ENCODE peak calls at places on chromosome 16, in ten cellular contexts. B is SK-N-DZ, C is stomach, T is WTC11, L is GM03348, K is aorta, Z is uterus, P is NCI-H1436, E is endothelial cell, Y is progenitor cell of endocrine pancreas. D is an unnamed sample.
A peak's percentile ranks its signal among the peaks of the same experiment; 100 is the strongest.

GRCh38 chr16:718922-719321 is 2.0 kb upstream of the ANTKMT start:
- DNase-seq in B (no peak), C (no peak), T (no peak), L (no peak), K (no peak), Z (no peak), P (no peak), E (no peak), Y (no peak), D (no peak)

GRCh38 chr16:82888616-82889015 is 261.8 kb downstream of the CDH13 start:
- DNase-seq in B (no peak), C (no peak), T (no peak), L (peak; percentile 21), K (no peak), Z (no peak), P (no peak), E (no peak), Y (no peak), D (no peak)

GRCh38 chr16:65002265-65002664 is 119.6 kb downstream of the CDH11 start:
- DNase-seq in B (no peak), C (no peak), T (no peak), L (peak; percentile 47), K (no peak), Z (no peak), P (no peak), E (no peak), Y (no peak), D (no peak)

GRCh38 chr16:67664871-67665270 is 1.7 kb downstream of the ENKD1 start:
- DNase-seq in B (no peak), C (no peak), T (no peak), L (no peak), K (no peak), Z (no peak), P (no peak), E (no peak), Y (no peak), D (no peak)

GRCh38 chr16:48123104-48123788 is 32.5 kb downstream of the ABCC12 start:
- DNase-seq in B (no peak), C (no peak), T (no peak), L (peak; percentile 94), K (peak; percentile 66), Z (no peak), P (no peak), E (no peak), Y (no peak), D (no peak)

GRCh38 chr16:14196539-14196938 is 125.4 kb downstream of the MRTFB start:
- DNase-seq in B (no peak), C (no peak), T (no peak), L (no peak), K (no peak), Z (no peak), P (no peak), E (no peak), Y (no peak), D (no peak)

GRCh38 chr16:57781741-57782606 is 20.3 kb downstream of the KIFC3 start:
- DNase-seq in B (no peak), C (no peak), T (no peak), L (peak; percentile 43), K (no peak), Z (no peak), P (no peak), E (no peak), Y (no peak), D (peak; percentile 7)

GRCh38 chr16:15422222-15422621 is 12.2 kb upstream of the BMERB1 start:
- DNase-seq in B (no peak), C (peak; percentile 47), T (no peak), L (no peak), K (no peak), Z (no peak), P (no peak), E (no peak), Y (no peak), D (no peak)

GRCh38 chr16:56594292-56594619 is 4.9 kb downstream of the MT3 start:
- DNase-seq in B (no peak), C (no peak), T (no peak), L (no peak), K (no peak), Z (no peak), P (no peak), E (no peak), Y (no peak), D (no peak)

GRCh38 chr16:68893710-68894705 is 50.7 kb downstream of the TANGO6 start:
- DNase-seq in B (no peak), C (no peak), T (peak; percentile 46), L (no peak), K (no peak), Z (no peak), P (no peak), E (peak; percentile 51), Y (peak; percentile 41), D (peak; percentile 46)

GRCh38 chr16:62831235-62831634 is 795.0 kb upstream of the CDH8 start:
- DNase-seq in B (no peak), C (no peak), T (no peak), L (no peak), K (no peak), Z (no peak), P (no peak), E (no peak), Y (no peak), D (no peak)

GRCh38 chr16:28592511-28592910 is 4.3 kb downstream of the SULT1A2 start:
- DNase-seq in B (no peak), C (no peak), T (no peak), L (no peak), K (no peak), Z (no peak), P (no peak), E (no peak), Y (no peak), D (no peak)

GRCh38 chr16:3249451-3249850 is 7.0 kb downstream of the MEFV start:
- DNase-seq in B (no peak), C (no peak), T (no peak), L (no peak), K (no peak), Z (no peak), P (no peak), E (no peak), Y (no peak), D (no peak)

GRCh38 chr16:83389751-83390150 is 418.0 kb upstream of the HSBP1 start:
- DNase-seq in B (peak; percentile 17), C (no peak), T (no peak), L (no peak), K (no peak), Z (no peak), P (no peak), E (no peak), Y (no peak), D (no peak)

GRCh38 chr16:67163164-67163902 is 1.2 kb upstream of the HSF4 start:
- DNase-seq in B (peak; percentile 74), C (no peak), T (peak; percentile 56), L (no peak), K (peak; percentile 78), Z (no peak), P (no peak), E (no peak), Y (no peak), D (peak; percentile 84)

GRCh38 chr16:46607529-46607928 is 13.7 kb downstream of the SHCBP1 start:
- DNase-seq in B (peak; percentile 29), C (no peak), T (no peak), L (peak; percentile 64), K (no peak), Z (no peak), P (peak; percentile 24), E (no peak), Y (no peak), D (no peak)

D was measured in Right ventricle myocardium superior.